ENCODE peak calls at places on chromosomes 3 and 15, in seven cellular contexts. W is stimulated activated effector memory CD8-positive, alpha-beta T cell treated with anti-CD3 and anti-CD28 coated beads, Interleukin-12 subunit alpha, Interleukin-12 subunit beta, amount 100 ng/mL, for 72 hours; P is HCT116; M is foreskin keratinocyte; Q is foreskin melanocyte; L is NCI-H82; J is activated CD4-positive, alpha-beta T cell treated with anti-CD3 and anti-CD28 coated beads, Interleukin-2, amount 50 U/mL, for 1 hour. B is an unnamed sample.

GRCh38 chr3:107997666-107998065 is 93.2 kb downstream of the CD47 start:
- DNase-seq in Q (no peak), J (no peak), L (no peak), P (no peak), W (no peak), M (no peak), B (no peak)

GRCh38 chr15:74322558-74323180 is 44.8 kb downstream of the CYP11A1 start:
- DNase-seq in J (peak), P (peak), Q (peak), L (peak), M (no peak), W (peak), B (peak)

GRCh38 chr3:159733194-159733860 is 255.3 kb upstream of the IL12A start:
- DNase-seq in P (no peak), W (no peak), Q (peak), J (no peak), M (no peak), L (no peak), B (no peak)

GRCh38 chr15:29222129-29222853 is 47.3 kb downstream of the NSMCE3 start:
- DNase-seq in P (no peak), M (no peak), W (no peak), Q (no peak), J (no peak), L (no peak), B (no peak)

GRCh38 chr3:187255314-187255713 is 36.2 kb downstream of the MASP1 start:
- DNase-seq in W (no peak), P (no peak), Q (peak), J (no peak), M (no peak), L (no peak), B (no peak)

GRCh38 chr15:80803580-80804525 is 24.7 kb downstream of the CEMIP start:
- DNase-seq in P (no peak), Q (peak), W (no peak), L (no peak), J (no peak), M (no peak), B (no peak)

GRCh38 chr15:66865622-66866611 is 163.9 kb downstream of the SMAD6 start:
- DNase-seq in L (no peak), W (no peak), Q (no peak), M (no peak), P (no peak), J (no peak), B (no peak)

GRCh38 chr15:65791335-65792129 is 561 bp downstream of the DENND4A start:
- DNase-seq in M (peak), Q (peak), W (peak), L (peak), P (no peak), J (peak), B (peak)

GRCh38 chr15:31163769-31164572 is 62.4 kb upstream of the TRPM1 start:
- DNase-seq in J (no peak), L (peak), Q (no peak), P (no peak), W (no peak), M (peak), B (no peak)

GRCh38 chr3:10531031-10531430 is 25.6 kb upstream of the ATP2B2 start:
- DNase-seq in P (no peak), Q (no peak), J (no peak), W (no peak), M (no peak), L (no peak), B (no peak)

GRCh38 chr15:66298803-66299251 is 5.5 kb downstream of the DIS3L start:
- DNase-seq in Q (no peak), P (no peak), W (no peak), J (no peak), L (peak), M (no peak), B (no peak)

GRCh38 chr3:107676469-107677309 is 153.9 kb downstream of the BBX start:
- DNase-seq in L (peak), M (no peak), W (no peak), P (peak), Q (no peak), J (no peak), B (peak)

GRCh38 chr3:43181202-43181910 is 75.5 kb upstream of the POMGNT2 start:
- DNase-seq in J (peak), M (peak), L (no peak), P (no peak), Q (no peak), W (no peak), B (peak)

GRCh38 chr3:63128380-63128779 is 149.7 kb upstream of the SYNPR start:
- DNase-seq in M (no peak), J (no peak), L (peak), Q (no peak), W (no peak), P (no peak), B (no peak)

GRCh38 chr15:48645558-48646330 is at the start of gene FBN1:
- DNase-seq in Q (peak), J (no peak), P (no peak), M (peak), L (peak), W (no peak), B (no peak)

GRCh38 chr3:197490098-197490497 is 65.7 kb downstream of the BDH1 start:
- DNase-seq in P (no peak), Q (peak), J (no peak), M (peak), L (no peak), W (no peak), B (no peak)

B was measured in T47D.